ENCODE peak calls at places on chromosome 1, in seven cellular contexts. F is lower lobe of right lung, B is anterior cingulate cortex, G is HCT116, H is tibial artery, R is iris pigment epithelial cell, D is fibroblast of the aortic adventitia. O is an unnamed sample.

GRCh38 chr1:45610589-45611226 is 13.1 kb downstream of the CCDC17 start:
- DNase-seq in G (no peak), R (no peak), F (no peak), D (no peak), B (no peak), H (no peak), O (no peak)

GRCh38 chr1:52229494-52229893 is 87.6 kb downstream of the ZFYVE9 start:
- DNase-seq in F (no peak), B (no peak), G (no peak), D (no peak), R (no peak), H (no peak), O (no peak)

GRCh38 chr1:27705545-27705944 is 20.2 kb upstream of the FAM76A start:
- DNase-seq in D (no peak), G (no peak), H (no peak), B (no peak), F (no peak), R (no peak), O (no peak)

GRCh38 chr1:8116892-8117262 is 90.8 kb upstream of the ERRFI1 start:
- DNase-seq in D (peak; percentile 93), R (peak; percentile 89), F (peak; percentile 63), G (no peak), H (peak; percentile 85), B (no peak), O (no peak)

GRCh38 chr1:29789910-29790247 is 553.6 kb downstream of the PTPRU start:
- DNase-seq in B (no peak), R (no peak), F (no peak), D (no peak), H (no peak), G (no peak), O (no peak)

GRCh38 chr1:232542633-232543032 is 87.3 kb downstream of the SIPA1L2 start:
- DNase-seq in G (no peak), H (no peak), D (no peak), F (no peak), R (no peak), B (no peak), O (no peak)

GRCh38 chr1:11044849-11045427 is 2.1 kb downstream of the MASP2 start:
- DNase-seq in F (peak; percentile 32), D (no peak), R (no peak), B (no peak), H (no peak), G (no peak), O (no peak)

GRCh38 chr1:7491818-7492173 is 279.3 kb upstream of the VAMP3 start:
- DNase-seq in B (no peak), G (no peak), R (no peak), F (no peak), H (no peak), D (no peak), O (no peak)

GRCh38 chr1:98049370-98050115 is 128.7 kb upstream of the DPYD start:
- DNase-seq in D (peak; percentile 50), F (peak; percentile 42), G (no peak), H (no peak), R (peak; percentile 51), B (no peak), O (no peak)